ENCODE peak calls at places on chromosome 13, in nine cellular contexts. P is CD4-positive, alpha-beta T cell; W is mammary epithelial cell; O is suprapubic skin; A is IMR-90; N is heart left ventricle; D is lower lobe of right lung; U is right atrium auricular region; B is H9. G is an unnamed sample.

GRCh38 chr13:94658926-94659649 is 53.3 kb downstream of the SOX21 start:
- DNase-seq in P (no peak), W (peak; percentile 8), O (no peak), A (no peak), N (no peak), D (no peak), U (no peak), B (no peak), G (no peak)

GRCh38 chr13:72180253-72180952 is 313.4 kb upstream of the DACH1 start:
- DNase-seq in P (no peak), W (peak; percentile 75), O (no peak), A (peak; percentile 0), N (no peak), D (no peak), U (no peak), B (no peak), G (no peak)

GRCh38 chr13:26184791-26185250 is 37.3 kb downstream of the RNF6 start:
- DNase-seq in P (peak; percentile 60), W (peak; percentile 50), O (no peak), A (peak; percentile 74), N (peak; percentile 61), D (peak; percentile 56), U (peak; percentile 64), B (peak; percentile 60), G (no peak)

GRCh38 chr13:80117515-80117914 is 223.4 kb downstream of the SPRY2 start:
- DNase-seq in P (no peak), W (no peak), O (no peak), A (no peak), N (no peak), D (no peak), U (no peak), B (no peak), G (no peak)

GRCh38 chr13:107284168-107284567 is 716.2 kb upstream of the ARGLU1 start:
- DNase-seq in P (no peak), W (no peak), O (no peak), A (peak; percentile 59), N (no peak), D (no peak), U (no peak), B (no peak), G (no peak)

GRCh38 chr13:37615271-37615670 is 16.7 kb upstream of the POSTN start:
- DNase-seq in P (no peak), W (peak; percentile 40), O (no peak), A (no peak), N (no peak), D (no peak), U (no peak), B (no peak), G (no peak)

GRCh38 chr13:108342369-108343289 is 73.1 kb downstream of the TNFSF13B start:
- DNase-seq in P (no peak), W (peak; percentile 6), O (no peak), A (peak; percentile 35), N (no peak), D (no peak), U (no peak), B (no peak), G (no peak)

GRCh38 chr13:102402292-102402691 is 444 bp upstream of the FGF14 start:
- DNase-seq in P (no peak), W (no peak), O (no peak), A (peak; percentile 39), N (peak; percentile 50), D (no peak), U (peak; percentile 73), B (peak; percentile 92), G (no peak)

GRCh38 chr13:105969761-105970160 is 565.7 kb downstream of the EFNB2 start:
- DNase-seq in P (no peak), W (peak; percentile 86), O (no peak), A (no peak), N (no peak), D (no peak), U (no peak), B (no peak), G (no peak)

GRCh38 chr13:23963184-23963931 is 66.1 kb upstream of the C1QTNF9B start:
- DNase-seq in P (no peak), W (no peak), O (no peak), A (no peak), N (no peak), D (no peak), U (no peak), B (no peak), G (no peak)

GRCh38 chr13:107124129-107124718 is 556.3 kb upstream of the ARGLU1 start:
- DNase-seq in P (no peak), W (no peak), O (no peak), A (peak; percentile 36), N (no peak), D (no peak), U (no peak), B (no peak), G (no peak)

GRCh38 chr13:108495686-108496363 is 133.6 kb upstream of the MYO16 start:
- DNase-seq in P (no peak), W (no peak), O (no peak), A (no peak), N (peak; percentile 20), D (no peak), U (no peak), B (peak; percentile 59), G (no peak)

GRCh38 chr13:25898991-25899390 is 152.8 kb downstream of the SHISA2 start:
- DNase-seq in P (no peak), W (no peak), O (no peak), A (no peak), N (no peak), D (no peak), U (no peak), B (no peak), G (no peak)

GRCh38 chr13:98200211-98200878 is 23.3 kb upstream of the RNF113B start:
- DNase-seq in P (no peak), W (no peak), O (no peak), A (no peak), N (no peak), D (no peak), U (no peak), B (peak; percentile 82), G (no peak)

GRCh38 chr13:106348032-106348431 is 187.4 kb downstream of the EFNB2 start:
- DNase-seq in P (no peak), W (peak; percentile 88), O (no peak), A (peak; percentile 48), N (no peak), D (no peak), U (no peak), B (no peak), G (no peak)

GRCh38 chr13:23180711-23181110 is at the start of gene SGCG:
- DNase-seq in P (no peak), W (no peak), O (no peak), A (no peak), N (peak; percentile 38), D (no peak), U (no peak), B (no peak), G (no peak)

GRCh38 chr13:31965361-31966066 is 66.1 kb upstream of the FRY start:
- DNase-seq in P (no peak), W (peak; percentile 59), O (no peak), A (peak; percentile 84), N (no peak), D (no peak), U (no peak), B (no peak), G (no peak)

GRCh38 chr13:31970237-31970930 is 61.2 kb upstream of the FRY start:
- DNase-seq in P (no peak), W (peak; percentile 84), O (no peak), A (peak; percentile 93), N (no peak), D (no peak), U (no peak), B (no peak), G (no peak)

GRCh38 chr13:31964168-31964567 is 67.4 kb upstream of the FRY start:
- DNase-seq in P (no peak), W (no peak), O (no peak), A (no peak), N (no peak), D (no peak), U (no peak), B (no peak), G (no peak)

GRCh38 chr13:31968473-31968872 is 63.1 kb upstream of the FRY start:
- DNase-seq in P (no peak), W (no peak), O (no peak), A (no peak), N (peak; percentile 63), D (no peak), U (no peak), B (no peak), G (no peak)

GRCh38 chr13:31967155-31967554 is 64.4 kb upstream of the FRY start:
- DNase-seq in P (no peak), W (no peak), O (no peak), A (no peak), N (no peak), D (no peak), U (no peak), B (no peak), G (no peak)
- TF ChIP-seq CTCF in P (no peak), W (peak; percentile 29), O (no peak), A (no peak), N (no peak), D (no peak), U (no peak), B (peak; percentile 50), G (peak; percentile 65)

DNA sequence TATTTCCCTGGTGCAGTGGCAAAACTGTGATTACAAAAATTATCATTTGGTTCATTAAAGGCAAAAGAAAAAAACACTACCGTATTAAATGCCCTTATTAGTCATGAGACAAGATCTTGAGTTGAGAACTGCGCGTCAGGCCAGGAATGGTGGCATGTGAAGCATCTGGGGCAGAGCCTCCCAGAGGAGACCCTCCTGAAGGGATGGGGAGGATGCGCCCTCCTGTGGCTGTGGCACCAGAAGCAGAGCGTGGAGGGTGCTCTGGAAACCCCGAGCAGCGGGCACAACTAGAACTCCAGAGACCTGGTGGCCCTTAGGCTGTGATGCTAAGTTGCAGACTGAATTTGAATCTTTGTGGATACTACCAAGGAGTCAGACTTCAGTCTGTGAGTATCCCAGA is 11.5 kb downstream of the CUL4A start:
- DNase-seq in P (peak; percentile 12), W (no peak), O (no peak), A (no peak), N (peak; percentile 52), D (no peak), U (no peak), B (no peak), G (no peak)
- TF ChIP-seq CTCF in P (peak; percentile 10), W (no peak), O (no peak), A (peak; percentile 31), N (peak; percentile 25), D (no peak), U (no peak), B (peak; percentile 49), G (peak; percentile 66)

DNA sequence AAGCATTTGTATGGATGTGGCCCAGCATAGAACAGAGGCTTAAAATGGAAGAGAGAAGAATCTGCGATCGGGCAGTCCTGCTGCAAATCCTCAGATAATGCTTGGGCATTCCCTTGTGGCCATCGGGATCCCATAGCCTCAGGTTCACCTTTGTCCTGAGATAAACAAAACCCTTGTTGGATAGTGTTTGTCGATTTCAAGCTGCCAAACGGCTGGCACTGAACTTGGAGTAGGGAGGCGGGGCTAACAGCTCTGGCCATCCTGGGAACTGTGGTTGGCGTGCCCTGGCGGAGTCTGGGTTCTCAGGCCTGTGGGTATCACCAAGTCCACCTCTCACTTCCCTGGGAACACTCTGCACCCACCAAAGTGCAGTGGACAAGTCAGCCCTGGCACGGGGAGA is 85.1 kb downstream of the ING1 start:
- DNase-seq in P (no peak), W (no peak), O (no peak), A (no peak), N (no peak), D (no peak), U (no peak), B (no peak), G (no peak)
- TF ChIP-seq CTCF in P (no peak), W (no peak), O (no peak), A (no peak), N (no peak), D (no peak), U (no peak), B (no peak), G (no peak)

GRCh38 chr13:52070929-52071523 is 46.5 kb downstream of the UTP14C start:
- DNase-seq in P (peak; percentile 7), W (peak; percentile 46), O (no peak), A (peak; percentile 32), N (no peak), D (no peak), U (no peak), B (no peak), G (no peak)
- TF ChIP-seq CTCF in P (no peak), W (peak; percentile 29), O (no peak), A (peak; percentile 31), N (no peak), D (no peak), U (no peak), B (no peak), G (peak; percentile 65)